ENCODE peak calls at places on chromosomes 5 and 9, in seven cellular contexts. B, P, X, C, Y, K and S are unnamed samples.
A peak's percentile ranks its signal among the peaks of the same experiment; 100 is the strongest.

GRCh38 chr9:131739988-131740648 is at the start of gene RAPGEF1:
- DNase-seq in B (peak; percentile 75), P (peak; percentile 78), X (peak; percentile 97), C (no peak), Y (no peak), K (peak; percentile 97), S (no peak)

GRCh38 chr9:133821606-133822438 is 83.7 kb upstream of the SARDH start:
- DNase-seq in B (no peak), P (no peak), X (no peak), C (no peak), Y (no peak), K (no peak), S (no peak)

GRCh38 chr9:15357050-15357653 is 50.1 kb upstream of the TTC39B start:
- DNase-seq in B (peak; percentile 10), P (peak; percentile 28), X (no peak), C (no peak), Y (no peak), K (no peak), S (no peak)

GRCh38 chr9:133148351-133149129 is 15.2 kb downstream of the GBGT1 start:
- DNase-seq in B (peak; percentile 52), P (peak; percentile 68), X (peak; percentile 93), C (peak; percentile 47), Y (no peak), K (peak; percentile 61), S (no peak)

GRCh38 chr9:32906213-32906612 is 95.2 kb downstream of the APTX start:
- DNase-seq in B (no peak), P (no peak), X (no peak), C (no peak), Y (no peak), K (no peak), S (no peak)

GRCh38 chr5:91366571-91366970 is 16.5 kb downstream of the ARRDC3 start:
- DNase-seq in B (no peak), P (no peak), X (no peak), C (peak; percentile 45), Y (no peak), K (no peak), S (no peak)

GRCh38 chr9:105757496-105758251 is 63.3 kb downstream of the TMEM38B start:
- DNase-seq in B (no peak), P (no peak), X (no peak), C (no peak), Y (no peak), K (no peak), S (no peak)

GRCh38 chr9:28134577-28134976 is 561.3 kb upstream of the C9orf72 start:
- DNase-seq in B (no peak), P (no peak), X (no peak), C (peak; percentile 22), Y (no peak), K (no peak), S (no peak)

GRCh38 chr9:97852001-97852398 is 1.0 kb upstream of the FOXE1 start:
- DNase-seq in B (no peak), P (no peak), X (no peak), C (no peak), Y (no peak), K (no peak), S (no peak)

GRCh38 chr9:77731008-77731698 is 83.0 kb upstream of the GNA14 start:
- DNase-seq in B (no peak), P (no peak), X (no peak), C (no peak), Y (no peak), K (no peak), S (no peak)

GRCh38 chr9:122158202-122158601 is 1.4 kb downstream of the NDUFA8 start:
- DNase-seq in B (peak; percentile 83), P (no peak), X (no peak), C (peak; percentile 65), Y (no peak), K (peak; percentile 60), S (no peak)

GRCh38 chr5:78360674-78361225 is 333 bp downstream of the SCAMP1 start:
- DNase-seq in B (peak; percentile 42), P (peak; percentile 68), X (peak; percentile 95), C (no peak), Y (no peak), K (peak; percentile 75), S (no peak)

GRCh38 chr5:59367791-59368394 is 525.6 kb downstream of the PDE4D start:
- DNase-seq in B (peak; percentile 13), P (peak; percentile 67), X (no peak), C (peak; percentile 75), Y (peak; percentile 45), K (peak; percentile 39), S (no peak)

GRCh38 chr5:158935215-158935614 is 164.5 kb downstream of the EBF1 start:
- DNase-seq in B (no peak), P (no peak), X (no peak), C (no peak), Y (no peak), K (no peak), S (no peak)

GRCh38 chr9:132472199-132472598 is 62.2 kb downstream of the CFAP77 start:
- DNase-seq in B (no peak), P (no peak), X (no peak), C (no peak), Y (no peak), K (no peak), S (no peak)

GRCh38 chr9:2478421-2478820 is 143.2 kb upstream of the VLDLR start:
- DNase-seq in B (no peak), P (no peak), X (no peak), C (peak; percentile 38), Y (no peak), K (no peak), S (no peak)

GRCh38 chr5:65262094-65262493 is 219.6 kb downstream of the ADAMTS6 start:
- DNase-seq in B (peak; percentile 6), P (no peak), X (no peak), C (peak; percentile 77), Y (no peak), K (peak; percentile 4), S (no peak)

GRCh38 chr5:158398360-158399201 is 539.6 kb upstream of the CLINT1 start:
- DNase-seq in B (no peak), P (no peak), X (no peak), C (no peak), Y (no peak), K (no peak), S (no peak)

GRCh38 chr9:95297316-95297715 is 20.2 kb downstream of the FANCC start:
- DNase-seq in B (no peak), P (no peak), X (no peak), C (no peak), Y (no peak), K (no peak), S (no peak)

GRCh38 chr5:33370135-33370472 is 70.7 kb upstream of the TARS1 start:
- DNase-seq in B (no peak), P (no peak), X (no peak), C (no peak), Y (no peak), K (no peak), S (peak; percentile 66)

GRCh38 chr5:171483453-171484177 is 64.2 kb downstream of the FGF18 start:
- DNase-seq in B (no peak), P (no peak), X (no peak), C (no peak), Y (no peak), K (peak; percentile 25), S (no peak)

GRCh38 chr5:78615697-78616096 is 32.9 kb downstream of the LHFPL2 start:
- DNase-seq in B (peak; percentile 15), P (no peak), X (no peak), C (no peak), Y (no peak), K (no peak), S (no peak)

GRCh38 chr5:169719360-169720314 is 82.6 kb downstream of the DOCK2 start:
- DNase-seq in B (no peak), P (no peak), X (no peak), C (no peak), Y (no peak), K (no peak), S (no peak)

GRCh38 chr5:174767670-174768069 is 43.3 kb downstream of the MSX2 start:
- DNase-seq in B (no peak), P (no peak), X (no peak), C (no peak), Y (no peak), K (no peak), S (no peak)

GRCh38 chr5:1652873-1653707 is 129.3 kb upstream of the LPCAT1 start:
- DNase-seq in B (no peak), P (no peak), X (no peak), C (no peak), Y (no peak), K (no peak), S (no peak)

GRCh38 chr9:40913928-40914673 is 214.4 kb downstream of the FOXD4L6 start:
- DNase-seq in B (no peak), P (no peak), X (no peak), C (no peak), Y (no peak), K (no peak), S (peak; percentile 92)
- H3K9me3 ChIP-seq in B (no peaks in the 10 kb centered on the region), P (peaks cover 94% of the 10 kb centered on the region), X (peaks cover 96% of the 10 kb centered on the region), C (peaks cover 12% of the 10 kb centered on the region), Y (no peaks in the 10 kb centered on the region), K (no peaks in the 10 kb centered on the region), S (peaks cover 83% of the 10 kb centered on the region)

DNA sequence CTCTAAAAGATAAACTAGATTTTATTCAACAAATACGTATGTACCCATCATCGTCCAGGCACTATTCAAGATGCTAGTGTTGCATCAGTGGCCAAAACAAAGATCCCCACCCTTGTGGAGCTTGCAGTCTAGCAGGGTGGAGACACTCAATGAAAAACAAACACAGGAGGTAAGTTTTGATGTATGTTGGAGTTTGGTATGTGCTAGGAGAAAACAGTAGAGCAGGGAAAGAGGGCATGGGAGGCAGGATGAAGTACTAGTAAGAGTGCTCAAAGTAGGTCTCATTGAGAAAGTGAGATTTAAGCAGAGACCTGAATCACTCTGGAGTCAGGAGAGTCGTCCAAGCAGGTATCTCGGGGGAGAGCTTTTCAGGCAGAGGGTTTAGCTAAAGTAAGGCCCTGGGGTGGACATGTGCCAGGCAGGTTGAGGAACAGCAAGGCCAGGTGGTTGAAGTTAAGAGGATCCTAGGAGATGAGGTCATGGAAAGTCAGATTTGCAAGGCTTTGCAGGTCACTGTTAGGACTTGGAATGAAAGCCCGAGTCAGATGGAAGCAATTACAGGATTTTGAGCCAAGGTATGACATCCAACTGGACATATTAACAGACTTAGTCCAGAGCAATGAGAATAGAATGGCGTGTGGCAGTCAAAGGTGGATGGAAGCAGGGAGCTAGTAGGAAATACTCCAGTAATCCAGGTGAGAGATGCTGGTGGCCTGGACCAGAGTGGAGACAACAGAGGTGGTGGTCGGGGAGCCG is 9.2 kb downstream of the SNX18 start:
- DNase-seq in B (no peak), P (no peak), X (no peak), C (no peak), Y (no peak), K (no peak), S (peak; percentile 89)
- H3K27ac ChIP-seq in B (no peak overlapping the region), P (peak overlapping the region; percentile 80), X (no peak overlapping the region), C (no peak overlapping the region), Y (peak overlapping the region; percentile 6), K (no peak overlapping the region), S (no peak overlapping the region)

DNA sequence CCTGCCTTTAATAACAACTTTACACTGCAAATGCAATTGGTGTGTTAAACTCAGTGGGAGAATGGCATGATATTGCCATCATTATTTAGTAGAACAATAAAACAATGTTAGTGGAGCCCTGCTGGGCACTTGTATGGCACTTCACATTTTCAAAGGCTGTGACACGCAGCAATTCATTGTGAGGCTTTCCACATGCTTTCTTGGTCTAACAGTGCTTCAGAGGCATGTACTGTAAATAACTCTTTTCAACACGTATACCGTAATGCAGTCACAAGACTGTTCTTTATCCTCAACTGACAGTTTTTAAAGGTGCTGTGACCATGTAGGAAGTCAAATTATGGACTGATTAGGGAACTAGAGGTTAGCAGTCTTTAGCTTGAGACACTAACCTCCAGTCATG is 155.5 kb upstream of the EPB41L4A start:
- DNase-seq in B (no peak), P (no peak), X (no peak), C (no peak), Y (no peak), K (no peak), S (no peak)
- TF ChIP-seq POLR2AphosphoS5 in B (no peak), P (no peak), X (no peak), C (no peak), Y (no peak), K (no peak), S (no peak)

GRCh38 chr9:82242285-82242963 is 253.9 kb downstream of the SPATA31D1 start:
- DNase-seq in B (no peak), P (no peak), X (peak; percentile 57), C (no peak), Y (no peak), K (no peak), S (no peak)
- H3K9me3 ChIP-seq in B (no peaks in the 10 kb centered on the region), P (peaks cover 10% of the 10 kb centered on the region), X (peaks cover 45% of the 10 kb centered on the region), C (no peaks in the 10 kb centered on the region), Y (no peaks in the 10 kb centered on the region), K (no peaks in the 10 kb centered on the region), S (peaks cover 11% of the 10 kb centered on the region)